ENCODE peak calls at places on chromosome 11, in five cellular contexts. J, M, X, F and O are unnamed samples.

GRCh38 chr11:80587906-80588305 is 1147.1 kb upstream of the TENM4 start:
- DNase-seq in J (no peak), M (no peak), X (no peak), F (no peak), O (no peak)

GRCh38 chr11:97962758-97963157 is 1058.0 kb upstream of the CNTN5 start:
- DNase-seq in J (no peak), M (no peak), X (no peak), F (no peak), O (no peak)

GRCh38 chr11:105230586-105230985 is 91.0 kb upstream of the CARD18 start:
- DNase-seq in J (no peak), M (no peak), X (no peak), F (no peak), O (no peak)

GRCh38 chr11:17906436-17906835 is 106.4 kb downstream of the SERGEF start:
- DNase-seq in J (no peak), M (peak; percentile 62), X (no peak), F (peak; percentile 34), O (no peak)

GRCh38 chr11:10197091-10197490 is 96.9 kb downstream of the SBF2 start:
- DNase-seq in J (no peak), M (no peak), X (no peak), F (no peak), O (no peak)

GRCh38 chr11:122743949-122744876 is 88.7 kb downstream of the UBASH3B start:
- DNase-seq in J (no peak), M (no peak), X (no peak), F (no peak), O (no peak)

GRCh38 chr11:59416613-59417012 is 9.6 kb downstream of the OR5A2 start:
- DNase-seq in J (no peak), M (no peak), X (no peak), F (no peak), O (no peak)

GRCh38 chr11:75563978-75564552 is 2.0 kb downstream of the SERPINH1 start:
- DNase-seq in J (peak; percentile 89), M (no peak), X (peak; percentile 80), F (peak; percentile 52), O (peak; percentile 93)

GRCh38 chr11:11387201-11387600 is 34.2 kb upstream of the CSNK2A3 start:
- DNase-seq in J (no peak), M (no peak), X (no peak), F (no peak), O (no peak)

GRCh38 chr11:64609436-64610047 is 18.5 kb downstream of the SLC22A12 start:
- DNase-seq in J (no peak), M (no peak), X (no peak), F (no peak), O (no peak)

GRCh38 chr11:1928038-1928890 is 8.8 kb downstream of the TNNT3 start:
- DNase-seq in J (no peak), M (peak; percentile 41), X (peak; percentile 21), F (no peak), O (no peak)

GRCh38 chr11:27945323-27945722 is 162.6 kb downstream of the KIF18A start:
- DNase-seq in J (no peak), M (no peak), X (no peak), F (no peak), O (no peak)

GRCh38 chr11:16215352-16215751 is 141.0 kb downstream of the SOX6 start:
- DNase-seq in J (no peak), M (no peak), X (no peak), F (no peak), O (no peak)

GRCh38 chr11:2587976-2588748 is 111.6 kb downstream of the KCNQ1OT1 start:
- DNase-seq in J (no peak), M (peak; percentile 49), X (no peak), F (no peak), O (peak; percentile 75)

GRCh38 chr11:2736577-2737225 is 36.9 kb upstream of the KCNQ1OT1 start:
- DNase-seq in J (no peak), M (no peak), X (no peak), F (no peak), O (no peak)

GRCh38 chr11:77197626-77198320 is 69.7 kb downstream of the MYO7A start:
- DNase-seq in J (no peak), M (no peak), X (peak; percentile 5), F (no peak), O (no peak)

GRCh38 chr11:2665747-2666710 is 33.8 kb downstream of the KCNQ1OT1 start:
- DNase-seq in J (no peak), M (no peak), X (peak; percentile 51), F (no peak), O (peak; percentile 77)

GRCh38 chr11:3824714-3825472 is 15.9 kb downstream of the RHOG start:
- DNase-seq in J (no peak), M (peak; percentile 58), X (no peak), F (peak; percentile 88), O (no peak)

GRCh38 chr11:75678620-75679259 is 9.9 kb upstream of the MAP6 start:
- DNase-seq in J (no peak), M (no peak), X (no peak), F (no peak), O (no peak)

GRCh38 chr11:9566561-9567063 is 6.9 kb upstream of the WEE1 start:
- DNase-seq in J (peak; percentile 68), M (no peak), X (no peak), F (no peak), O (no peak)

GRCh38 chr11:57815476-57815875 is 53.9 kb downstream of the CTNND1 start:
- DNase-seq in J (no peak), M (no peak), X (no peak), F (no peak), O (no peak)

GRCh38 chr11:83510530-83511449 is 224.6 kb upstream of the CCDC90B start:
- DNase-seq in J (no peak), M (no peak), X (no peak), F (no peak), O (no peak)

GRCh38 chr11:65645710-65646109 is 7.8 kb downstream of the SIPA1 start:
- DNase-seq in J (peak; percentile 42), M (no peak), X (no peak), F (no peak), O (no peak)

GRCh38 chr11:66981976-66982578 is 7.0 kb downstream of the C11orf86 start:
- DNase-seq in J (peak; percentile 93), M (peak; percentile 78), X (peak; percentile 50), F (no peak), O (peak; percentile 91)